ENCODE peak calls at places on chromosomes 16 and 17, in ten cellular contexts. C is cardiac muscle cell; D is astrocyte; M is IMR-90; V is OCI-LY7; B is fibroblast of lung; X is effector memory CD4-positive, alpha-beta T cell; E is PC-3; F is SK-N-SH; I is pancreas. U is an unnamed sample. For H3K4me1, the result is how much of the 10 kb centered on the place peaks cover.

GRCh38 chr17:74856113-74856512 is 3.6 kb downstream of the GRIN2C start:
- DNase-seq in M (no peak), F (no peak), V (no peak), C (no peak), X (no peak), E (no peak), D (no peak), B (no peak), I (no peak), U (no peak)

GRCh38 chr17:17063546-17064122 is 21.4 kb downstream of the MPRIP start:
- DNase-seq in B (peak), M (no peak), X (no peak), I (peak), F (no peak), V (no peak), C (no peak), E (peak), D (no peak), U (peak)

GRCh38 chr17:31508310-31509094 is 117.0 kb downstream of the RAB11FIP4 start:
- DNase-seq in M (peak), V (no peak), X (peak), F (no peak), I (no peak), D (no peak), E (no peak), C (peak), B (no peak), U (peak)

GRCh38 chr16:30082545-30083090 is 6.8 kb downstream of the PPP4C start:
- DNase-seq in I (peak), D (no peak), X (no peak), B (no peak), V (no peak), C (no peak), M (no peak), F (no peak), E (no peak), U (no peak)

GRCh38 chr16:12199524-12199923 is 223.0 kb downstream of the SNX29 start:
- DNase-seq in X (no peak), D (no peak), B (no peak), I (no peak), F (no peak), C (no peak), M (no peak), E (no peak), V (no peak), U (no peak)

GRCh38 chr16:83940630-83941378 is 12.2 kb upstream of the OSGIN1 start:
- DNase-seq in I (no peak), V (no peak), M (no peak), E (no peak), D (no peak), X (no peak), F (no peak), C (no peak), B (no peak), U (peak)

GRCh38 chr16:9256196-9256595 is 164.8 kb downstream of the HAPSTR1 start:
- DNase-seq in M (no peak), E (peak), B (no peak), D (no peak), F (peak), I (peak), C (no peak), V (peak), X (no peak), U (peak)

GRCh38 chr16:9845661-9846361 is 336.4 kb downstream of the GRIN2A start:
- DNase-seq in C (no peak), X (no peak), D (peak), I (no peak), F (no peak), M (no peak), E (peak), V (no peak), B (peak), U (no peak)

GRCh38 chr17:66678827-66679226 is 156.1 kb upstream of the CACNG5 start:
- DNase-seq in E (no peak), F (no peak), C (no peak), B (no peak), D (no peak), X (no peak), V (no peak), I (no peak), M (no peak), U (peak)

GRCh38 chr17:55458977-55459376 is 37.3 kb upstream of the MMD start:
- DNase-seq in B (peak), X (no peak), D (peak), E (peak), V (no peak), C (no peak), F (no peak), M (peak), I (no peak), U (no peak)

GRCh38 chr17:21300601-21301571 is 16.4 kb downstream of the MAP2K3 start:
- DNase-seq in V (no peak), D (no peak), M (no peak), X (no peak), B (no peak), E (no peak), F (no peak), C (no peak), I (peak), U (no peak)

GRCh38 chr17:27569257-27569722 is 61.7 kb upstream of the LGALS9 start:
- DNase-seq in C (peak), M (peak), B (peak), X (no peak), D (no peak), E (peak), V (peak), F (peak), I (no peak), U (peak)

GRCh38 chr17:4741544-4741943 is 1.8 kb upstream of the CXCL16 start:
- DNase-seq in M (no peak), V (no peak), F (no peak), C (no peak), I (no peak), E (no peak), X (no peak), D (no peak), B (no peak), U (no peak)

GRCh38 chr17:49516190-49516589 is 21.1 kb downstream of the NGFR start:
- DNase-seq in M (no peak), F (peak), X (no peak), V (no peak), B (no peak), C (peak), D (no peak), I (no peak), E (no peak), U (peak)

GRCh38 chr16:83952587-83952939 is 477 bp upstream of the OSGIN1 start:
- DNase-seq in D (peak), X (no peak), C (no peak), V (no peak), E (peak), F (no peak), M (no peak), B (no peak), I (no peak), U (no peak)

DNA sequence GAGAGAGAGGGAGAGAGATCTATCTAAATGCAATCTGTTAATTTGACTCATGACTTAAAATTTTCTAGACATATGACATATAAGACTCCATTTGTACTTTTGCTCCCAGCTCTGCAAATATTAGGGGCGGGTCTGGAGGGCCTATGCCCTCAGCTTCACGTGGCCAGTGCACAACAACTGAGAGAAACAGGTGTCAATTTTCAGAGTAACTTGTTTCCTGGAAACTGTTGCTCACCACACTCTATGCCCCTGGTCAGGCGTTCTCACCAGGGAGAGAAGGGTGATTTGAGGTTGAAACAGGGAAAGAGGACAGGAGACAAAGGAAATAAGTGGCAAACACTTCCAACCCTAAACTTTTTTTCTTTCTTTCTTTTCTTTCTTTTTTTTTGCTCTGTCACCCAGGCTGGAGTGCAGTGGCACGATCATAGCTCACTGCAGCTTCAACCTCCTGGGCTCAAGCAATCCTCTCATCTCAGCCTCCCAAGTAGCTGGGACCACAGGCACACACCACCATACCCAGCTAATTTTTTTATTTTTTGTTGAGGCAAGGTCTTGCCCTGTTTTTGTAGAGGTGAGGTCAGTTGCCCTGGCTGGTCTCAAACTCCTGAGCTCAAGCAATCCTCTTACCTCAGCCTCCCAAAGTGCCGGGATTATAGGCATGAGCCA is 270.0 kb downstream of the SLC39A11 start:
- DNase-seq in E (peak), D (no peak), M (no peak), I (no peak), B (no peak), V (no peak), F (no peak), X (no peak), C (no peak), U (no peak)
- H3K4me1 ChIP-seq in E (under half), D (under half), M (under half), I (under half), B (under half), V (under half), F (under half), X (under half), C (under half), U (under half)

GRCh38 chr17:51647873-51648272 is 387.5 kb downstream of the UTP18 start:
- DNase-seq in B (no peak), X (no peak), D (no peak), F (no peak), V (no peak), M (no peak), I (no peak), C (no peak), E (peak), U (no peak)

GRCh38 chr17:51650202-51650601 is 389.9 kb downstream of the UTP18 start:
- DNase-seq in M (no peak), V (no peak), B (no peak), I (no peak), X (no peak), D (no peak), F (no peak), C (no peak), E (no peak), U (no peak)

GRCh38 chr17:51652529-51652928 is 392.2 kb downstream of the UTP18 start:
- DNase-seq in C (no peak), D (no peak), M (no peak), B (no peak), X (no peak), E (no peak), F (no peak), V (no peak), I (no peak), U (no peak)

GRCh38 chr17:51651513-51652298 is 391.4 kb downstream of the UTP18 start:
- DNase-seq in D (no peak), C (no peak), F (no peak), B (no peak), M (no peak), X (no peak), E (no peak), I (no peak), V (no peak), U (no peak)

GRCh38 chr17:51650772-51651171 is 390.4 kb downstream of the UTP18 start:
- DNase-seq in V (no peak), M (no peak), X (no peak), B (no peak), F (no peak), C (no peak), E (no peak), D (no peak), I (no peak), U (no peak)
- H3K4me1 ChIP-seq in V (under half), M (under half), X (under half), B (under half), F (under half), C (under half), E (under half), D (under half), I (under half), U (under half)

DNA sequence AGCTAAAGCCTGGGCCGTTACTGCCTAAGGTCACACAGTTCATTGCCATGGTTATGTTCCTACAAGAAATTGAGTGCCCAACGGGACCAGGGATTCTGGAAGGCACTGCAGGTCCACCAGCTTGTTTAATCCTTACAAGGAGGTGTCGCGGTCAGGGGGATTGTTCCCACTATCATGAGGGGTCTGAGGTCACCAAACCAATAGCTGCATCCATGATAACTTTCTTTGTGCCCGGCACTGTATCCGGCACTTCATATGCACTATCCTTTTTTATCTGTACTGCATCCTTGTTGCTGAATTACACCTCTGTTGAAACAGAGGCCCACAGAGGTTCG is 82.2 kb upstream of the PLCG2 start:
- DNase-seq in X (no peak), V (no peak), I (no peak), B (no peak), F (no peak), C (no peak), M (no peak), E (no peak), D (no peak), U (no peak)
- H3K4me1 ChIP-seq in X (under half), V (under half), I (under half), B (under half), F (under half), C (under half), M (under half), E (under half), D (under half), U (under half)

GRCh38 chr17:57955183-57955952 is at the start of gene CUEDC1:
- DNase-seq in V (peak), B (peak), F (peak), E (peak), X (peak), C (peak), I (peak), M (peak), D (no peak), U (peak)

GRCh38 chr17:57956311-57957119 is 1.3 kb upstream of the CUEDC1 start:
- DNase-seq in M (no peak), X (peak), I (no peak), B (no peak), C (no peak), F (peak), E (no peak), V (peak), D (no peak), U (peak)

GRCh38 chr17:57953703-57954420 is 1.4 kb downstream of the CUEDC1 start:
- DNase-seq in D (no peak), M (no peak), B (no peak), X (no peak), V (no peak), C (no peak), F (no peak), I (peak), E (no peak), U (peak)

GRCh38 chr17:57953219-57953618 is 2.0 kb downstream of the CUEDC1 start:
- DNase-seq in V (no peak), C (no peak), I (no peak), B (no peak), X (no peak), F (no peak), M (no peak), D (no peak), E (no peak), U (no peak)

GRCh38 chr17:57954421-57955182 is 610 bp downstream of the CUEDC1 start:
- DNase-seq in B (peak), E (peak), F (peak), M (peak), D (no peak), C (peak), V (no peak), X (no peak), I (peak), U (peak)
- H3K4me1 ChIP-seq in B (under half), E (half or more), F (under half), M (under half), D (under half), C (under half), V (under half), X (under half), I (under half), U (under half)

DNA sequence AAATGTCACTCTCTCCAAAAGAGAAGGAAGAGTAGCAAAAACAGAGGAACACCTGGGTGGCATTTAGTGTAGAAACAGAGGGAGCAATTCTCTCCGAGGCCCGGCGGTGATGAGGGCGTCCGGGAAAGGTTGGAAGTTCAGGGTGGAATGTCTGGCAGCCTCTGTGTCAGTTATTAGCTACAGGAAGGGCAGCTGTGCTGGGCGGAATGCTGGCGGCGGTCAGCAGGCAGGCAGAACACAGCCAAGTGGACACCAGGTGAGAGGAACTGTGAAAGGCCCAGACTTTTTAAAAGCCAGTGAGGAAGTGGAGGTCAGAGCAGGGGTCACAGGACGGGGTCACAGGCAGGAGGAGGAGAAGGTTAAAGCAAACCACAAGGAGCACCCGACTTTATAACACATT is 238.1 kb downstream of the NTN1 start:
- DNase-seq in B (no peak), E (no peak), F (no peak), M (no peak), V (no peak), X (no peak), D (peak), C (no peak), I (no peak), U (no peak)
- H3K4me1 ChIP-seq in B (under half), E (under half), F (under half), M (under half), V (under half), X (under half), D (under half), C (under half), I (under half), U (under half)

GRCh38 chr17:44708401-44709263 is at the start of gene DBF4B:
- DNase-seq in E (peak), V (peak), I (peak), C (peak), D (peak), F (peak), X (peak), M (peak), B (peak), U (peak)

GRCh38 chr17:44707755-44708400 is 587 bp upstream of the DBF4B start:
- DNase-seq in F (no peak), V (no peak), E (peak), X (no peak), M (no peak), B (no peak), C (peak), D (no peak), I (no peak), U (no peak)
- H3K4me1 ChIP-seq in F (under half), V (under half), E (under half), X (under half), M (under half), B (under half), C (under half), D (under half), I (under half), U (under half)

GRCh38 chr17:81717049-81717765 is 5.1 kb downstream of the SLC25A10 start:
- DNase-seq in F (no peak), E (no peak), X (no peak), D (no peak), M (no peak), B (no peak), C (no peak), V (no peak), I (no peak), U (no peak)

GRCh38 chr17:81715872-81716673 is 4.0 kb downstream of the SLC25A10 start:
- DNase-seq in X (no peak), B (no peak), E (no peak), D (no peak), I (no peak), M (no peak), F (no peak), C (no peak), V (no peak), U (no peak)

GRCh38 chr17:81715107-81715871 is 3.2 kb downstream of the SLC25A10 start:
- DNase-seq in M (no peak), F (no peak), C (no peak), X (no peak), D (no peak), E (no peak), V (no peak), B (no peak), I (no peak), U (no peak)

GRCh38 chr17:81717766-81718089 is 5.6 kb downstream of the SLC25A10 start:
- DNase-seq in I (no peak), B (no peak), E (no peak), D (no peak), X (no peak), V (no peak), F (no peak), C (no peak), M (no peak), U (no peak)

DNA sequence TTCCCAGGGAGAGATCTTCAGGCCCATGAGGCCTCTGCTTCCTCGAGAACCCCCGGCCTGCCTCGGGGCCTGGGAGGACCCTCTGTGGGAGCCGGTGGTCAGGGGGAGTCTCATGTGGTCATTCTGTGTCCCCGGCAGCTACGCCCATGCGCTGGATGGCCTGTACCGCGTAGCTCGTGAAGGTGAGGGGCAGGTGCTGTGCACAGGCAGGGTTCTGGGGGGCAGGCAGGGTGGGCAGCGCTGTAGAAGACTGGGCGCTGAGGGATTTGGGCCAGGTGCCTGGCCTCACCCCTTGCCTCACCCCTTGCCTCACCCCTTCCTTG is 4.6 kb downstream of the SLC25A10 start:
- DNase-seq in X (no peak), E (no peak), D (no peak), B (no peak), F (no peak), V (no peak), I (no peak), M (no peak), C (no peak), U (no peak)
- H3K4me1 ChIP-seq in X (under half), E (under half), D (under half), B (under half), F (under half), V (under half), I (under half), M (under half), C (under half), U (under half)

DNA sequence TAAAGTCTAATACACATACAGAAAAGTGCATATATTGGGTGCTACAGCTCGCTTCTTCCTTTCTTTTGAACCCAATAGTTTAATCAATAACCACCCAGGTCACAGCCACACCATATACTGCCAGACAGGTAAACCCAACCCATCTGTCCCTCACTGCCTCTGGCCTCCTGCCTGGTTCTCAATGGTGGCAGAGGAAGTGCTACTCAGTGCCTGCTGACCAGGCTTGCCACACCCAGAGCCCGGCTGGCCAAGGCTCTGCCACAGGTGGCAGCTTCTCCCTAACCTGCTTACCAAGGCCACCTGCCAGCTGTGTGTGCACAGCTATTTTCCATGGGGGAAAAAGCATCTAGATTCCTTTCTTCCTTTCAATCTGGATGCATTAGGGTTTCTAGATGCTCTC is 584 bp downstream of the PMP22 start:
- DNase-seq in E (peak), V (no peak), F (no peak), B (no peak), M (no peak), I (peak), C (no peak), X (no peak), D (no peak), U (peak)
- H3K4me1 ChIP-seq in E (under half), V (under half), F (under half), B (under half), M (under half), I (under half), C (under half), X (under half), D (under half), U (under half)

GRCh38 chr16:4114257-4115208 is 1.7 kb downstream of the ADCY9 start:
- DNase-seq in V (no peak), C (no peak), I (no peak), B (no peak), E (no peak), M (no peak), F (no peak), D (no peak), X (no peak), U (no peak)
- H3K4me1 ChIP-seq in V (under half), C (under half), I (under half), B (under half), E (under half), M (under half), F (under half), D (under half), X (under half), U (under half)

GRCh38 chr16:59404509-59404908 is 670.4 kb upstream of the GOT2 start:
- DNase-seq in X (no peak), E (no peak), F (no peak), B (no peak), D (no peak), I (no peak), C (no peak), M (no peak), V (no peak), U (no peak)
- H3K4me1 ChIP-seq in X (under half), E (under half), F (under half), B (under half), D (under half), I (under half), C (under half), M (under half), V (under half), U (under half)